ENCODE peak calls at places on chromosomes 16 and 17, in ten cellular contexts. N is uterus, X is progenitor cell of endocrine pancreas, T is IMR-90, M is retinal pigment epithelial cell, R is pancreas, U is sigmoid colon, J is gastrocnemius medialis, D is fibroblast of the aortic adventitia, I is DND-41. F is an unnamed sample.

GRCh38 chr17:559699-560378 is 154.8 kb downstream of the VPS53 start:
- DNase-seq in M (peak), T (peak), R (no peak), D (peak), U (peak), X (no peak), J (peak), N (peak), I (no peak), F (peak)

GRCh38 chr17:76585048-76585648 is 512 bp downstream of the ST6GALNAC2 start:
- DNase-seq in J (no peak), M (no peak), R (no peak), U (peak), D (no peak), T (no peak), N (no peak), I (no peak), X (no peak), F (peak)

GRCh38 chr16:85613609-85614337 is 651 bp downstream of the GSE1 start:
- DNase-seq in N (peak), U (peak), M (no peak), T (no peak), X (no peak), R (peak), J (peak), D (peak), I (peak), F (peak)

GRCh38 chr16:67968440-67969285 is at the start of gene SLC12A4:
- DNase-seq in X (peak), I (peak), T (peak), N (peak), M (peak), D (peak), U (peak), J (peak), R (peak), F (peak)

GRCh38 chr17:65472602-65473001 is 88.8 kb downstream of the AXIN2 start:
- DNase-seq in X (no peak), U (no peak), M (peak), T (no peak), I (no peak), R (no peak), D (peak), N (peak), J (peak), F (peak)

GRCh38 chr16:74868501-74868900 is 93.9 kb upstream of the FA2H start:
- DNase-seq in U (no peak), M (no peak), R (no peak), N (no peak), T (peak), X (no peak), J (no peak), I (no peak), D (peak), F (no peak)

GRCh38 chr17:2782030-2782429 is 14.2 kb upstream of the RAP1GAP2 start:
- DNase-seq in T (peak), N (no peak), R (no peak), M (no peak), U (no peak), J (no peak), D (no peak), I (no peak), X (no peak), F (no peak)

GRCh38 chr16:720990-721764 is at the start of gene ANTKMT:
- DNase-seq in X (peak), R (peak), N (peak), M (no peak), T (peak), D (peak), I (peak), U (peak), J (peak), F (peak)

GRCh38 chr16:67016143-67016542 is 12.8 kb upstream of the CBFB start:
- DNase-seq in J (peak), D (no peak), M (no peak), R (no peak), N (peak), U (peak), I (no peak), T (no peak), X (no peak), F (no peak)

GRCh38 chr16:31708348-31708747 is 165.3 kb upstream of the ZNF267 start:
- DNase-seq in I (peak), D (no peak), N (no peak), T (no peak), J (no peak), U (no peak), X (no peak), M (no peak), R (no peak), F (no peak)

GRCh38 chr16:27706803-27707685 is 157.1 kb downstream of the KATNIP start:
- DNase-seq in T (no peak), N (no peak), J (no peak), I (no peak), U (peak), X (no peak), D (no peak), R (no peak), M (no peak), F (no peak)

GRCh38 chr17:76272541-76273434 is 7.6 kb downstream of the UBALD2 start:
- DNase-seq in X (no peak), T (no peak), D (no peak), J (peak), I (no peak), N (no peak), R (no peak), U (no peak), M (no peak), F (no peak)

GRCh38 chr17:57954421-57955182 is 610 bp downstream of the CUEDC1 start:
- DNase-seq in J (peak), D (peak), T (peak), N (peak), R (peak), X (no peak), U (peak), I (no peak), M (no peak), F (peak)

GRCh38 chr17:81412490-81413093 is 17.3 kb downstream of the BAHCC1 start:
- DNase-seq in U (peak), T (peak), M (no peak), I (no peak), R (no peak), X (no peak), J (peak), D (no peak), N (no peak), F (no peak)

GRCh38 chr17:67056746-67057490 is 12.6 kb downstream of the CACNG1 start:
- DNase-seq in X (no peak), D (no peak), T (no peak), I (no peak), U (no peak), N (no peak), J (peak), R (no peak), M (no peak), F (no peak)

GRCh38 chr16:1057252-1057932 is 15.2 kb upstream of the SSTR5 start:
- DNase-seq in M (no peak), R (no peak), N (no peak), J (peak), X (peak), D (peak), U (no peak), I (no peak), T (no peak), F (peak)

GRCh38 chr17:51152766-51153209 is 571 bp upstream of the NME1 start:
- DNase-seq in X (no peak), I (no peak), U (no peak), R (no peak), D (no peak), J (no peak), N (no peak), T (peak), M (no peak), F (no peak)

GRCh38 chr16:57688987-57689771 is 5.4 kb upstream of the DRC7 start:
- DNase-seq in T (no peak), D (no peak), X (no peak), M (no peak), J (no peak), U (peak), I (no peak), R (peak), N (peak), F (no peak)

GRCh38 chr17:37637956-37638355 is 5.3 kb downstream of the DDX52 start:
- DNase-seq in R (no peak), D (no peak), J (no peak), T (no peak), M (no peak), X (no peak), I (no peak), N (no peak), U (no peak), F (no peak)

GRCh38 chr17:77286641-77287431 is 146.1 kb downstream of the SEC14L1 start:
- DNase-seq in T (peak), M (peak), X (no peak), J (peak), N (no peak), R (peak), U (peak), I (no peak), D (no peak), F (peak)

GRCh38 chr17:82722341-82723013 is 6.0 kb downstream of the FN3KRP start:
- DNase-seq in X (no peak), I (no peak), D (no peak), J (no peak), U (no peak), R (no peak), M (no peak), T (no peak), N (no peak), F (no peak)

GRCh38 chr17:1755252-1755992 is 6.4 kb upstream of the SERPINF1 start:
- DNase-seq in D (no peak), I (no peak), U (no peak), J (peak), T (no peak), R (no peak), X (no peak), M (no peak), N (no peak), F (no peak)

GRCh38 chr16:88697831-88698693 is 8.1 kb downstream of the RNF166 start:
- DNase-seq in J (no peak), T (no peak), R (no peak), X (no peak), U (no peak), N (no peak), D (no peak), M (no peak), I (no peak), F (no peak)

GRCh38 chr16:85988723-85989313 is 89.9 kb downstream of the IRF8 start:
- DNase-seq in U (peak), M (no peak), X (no peak), R (no peak), J (no peak), D (no peak), N (no peak), I (no peak), T (no peak), F (no peak)

GRCh38 chr16:3089717-3090592 is 9.1 kb downstream of the ZSCAN10 start:
- DNase-seq in I (no peak), N (no peak), X (no peak), M (no peak), U (no peak), D (no peak), R (no peak), J (no peak), T (no peak), F (peak)

GRCh38 chr17:1197781-1198490 is 18.2 kb upstream of the ABR start:
- DNase-seq in J (peak), D (no peak), R (no peak), M (no peak), I (peak), T (no peak), N (peak), X (no peak), U (peak), F (peak)

GRCh38 chr17:82985973-82986372 is 93.4 kb upstream of the METRNL start:
- DNase-seq in N (no peak), D (no peak), I (peak), M (no peak), T (peak), X (no peak), U (no peak), J (no peak), R (peak), F (no peak)

GRCh38 chr17:81245024-81245664 is 6.0 kb downstream of the NDUFAF8 start:
- DNase-seq in D (peak), J (no peak), X (no peak), N (no peak), R (no peak), T (peak), U (no peak), I (no peak), M (no peak), F (peak)

GRCh38 chr17:72466199-72466598 is 345.4 kb downstream of the SOX9 start:
- DNase-seq in N (no peak), I (no peak), J (no peak), T (peak), X (no peak), D (peak), R (no peak), M (peak), U (no peak), F (no peak)

GRCh38 chr16:11139624-11140375 is 116.2 kb downstream of the SOCS1 start:
- DNase-seq in U (no peak), T (no peak), D (no peak), J (no peak), N (no peak), R (no peak), X (no peak), I (peak), M (no peak), F (no peak)

GRCh38 chr16:50548659-50549560 is 714 bp downstream of the NKD1 start:
- DNase-seq in R (no peak), N (peak), M (no peak), D (no peak), J (no peak), T (no peak), I (no peak), U (peak), X (no peak), F (no peak)

GRCh38 chr17:42408076-42408475 is 15.0 kb downstream of the CAVIN1 start:
- DNase-seq in X (no peak), R (no peak), I (no peak), J (no peak), N (no peak), T (no peak), U (no peak), M (no peak), D (peak), F (no peak)

GRCh38 chr17:29661220-29661619 is 38.5 kb upstream of the CORO6 start:
- DNase-seq in N (no peak), R (no peak), X (no peak), U (no peak), I (no peak), M (no peak), J (no peak), T (no peak), D (no peak), F (no peak)

GRCh38 chr16:67104845-67105244 is 4.9 kb upstream of the PHAF1 start:
- DNase-seq in M (no peak), T (no peak), X (no peak), J (no peak), U (no peak), I (no peak), N (no peak), D (no peak), R (no peak), F (no peak)

GRCh38 chr16:57863434-57864160 is 61.3 kb upstream of the KIFC3 start:
- DNase-seq in X (no peak), T (peak), U (peak), R (peak), J (peak), N (peak), M (peak), D (peak), I (no peak), F (peak)

GRCh38 chr17:16351831-16352230 is 1.4 kb downstream of the CENPV start:
- DNase-seq in I (no peak), M (no peak), R (no peak), J (no peak), X (no peak), U (no peak), D (peak), N (no peak), T (peak), F (no peak)

GRCh38 chr17:78488867-78489634 is 88.1 kb downstream of the DNAH17 start:
- DNase-seq in N (no peak), M (no peak), T (no peak), J (no peak), D (no peak), I (no peak), X (no peak), U (no peak), R (no peak), F (no peak)
- TF ChIP-seq CTCF in N (no peak), M (no peak), T (no peak), J (no peak), D (no peak), I (no peak), X (no peak), U (no peak), R (no peak), F (no peak)

DNA sequence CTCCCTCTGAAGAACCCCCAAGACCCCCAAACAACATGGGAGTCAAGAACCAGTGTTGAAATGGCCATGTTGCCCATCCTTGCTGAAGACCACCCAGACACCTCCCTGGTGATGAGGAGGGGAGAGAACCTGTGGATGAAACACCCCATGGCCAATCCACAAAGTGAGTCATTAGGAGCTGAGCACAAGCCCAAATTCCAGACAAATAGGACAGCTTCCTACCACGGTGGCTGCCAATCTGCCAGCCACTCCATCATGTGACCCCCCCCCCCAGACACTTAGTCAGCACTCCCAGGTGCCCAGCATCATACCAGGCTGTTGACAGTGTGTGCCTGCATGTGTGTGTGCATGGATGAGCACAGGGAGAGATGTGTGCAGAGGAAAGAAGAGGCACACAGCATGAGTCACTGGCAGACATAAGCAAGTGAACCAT is 26.4 kb upstream of the RPL38 start:
- DNase-seq in X (no peak), N (no peak), R (no peak), I (no peak), U (no peak), J (no peak), T (peak), M (no peak), D (peak), F (no peak)
- TF ChIP-seq CTCF in X (no peak), N (no peak), R (no peak), I (no peak), U (no peak), J (no peak), T (no peak), M (no peak), D (no peak), F (no peak)

DNA sequence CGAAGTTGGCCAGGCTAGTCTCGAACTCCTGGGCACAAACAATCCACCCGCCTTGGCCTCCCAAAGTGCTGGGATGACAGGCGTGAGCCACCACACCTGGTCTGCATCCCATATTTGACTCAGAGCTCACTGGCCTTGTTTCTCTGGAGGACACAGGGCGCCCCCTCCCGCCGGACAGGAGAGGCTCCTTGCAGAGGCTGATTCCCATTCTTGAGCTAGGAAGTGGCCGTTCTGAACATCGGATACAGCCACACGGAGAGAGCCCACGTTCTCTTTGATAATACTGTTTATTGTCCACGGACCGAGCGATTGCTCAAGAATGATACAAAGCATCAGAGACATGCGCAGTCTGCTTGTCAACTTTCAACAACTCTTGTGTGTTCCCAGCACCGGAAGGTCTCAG is 12.1 kb upstream of the USP36 start:
- DNase-seq in N (no peak), J (no peak), D (no peak), R (no peak), X (no peak), M (no peak), U (no peak), I (no peak), T (peak), F (no peak)
- TF ChIP-seq CTCF in N (no peak), J (no peak), D (no peak), R (no peak), X (no peak), M (peak), U (no peak), I (no peak), T (peak), F (no peak)

GRCh38 chr16:81940781-81941560 is 70.3 kb downstream of the SDR42E1 start:
- DNase-seq in N (no peak), T (peak), D (peak), X (no peak), R (no peak), I (no peak), J (no peak), M (peak), U (no peak), F (no peak)

GRCh38 chr16:81938331-81939163 is 72.7 kb downstream of the SDR42E1 start:
- DNase-seq in J (no peak), N (no peak), X (no peak), R (no peak), U (no peak), D (no peak), M (no peak), T (no peak), I (no peak), F (no peak)

GRCh38 chr16:81937305-81938038 is 73.8 kb downstream of the SDR42E1 start:
- DNase-seq in N (no peak), M (no peak), X (no peak), D (no peak), J (no peak), T (no peak), U (no peak), R (no peak), I (no peak), F (no peak)

GRCh38 chr16:81936209-81936608 is 75.1 kb downstream of the SDR42E1 start:
- DNase-seq in J (no peak), X (no peak), M (no peak), N (no peak), U (no peak), T (no peak), R (no peak), D (no peak), I (no peak), F (no peak)

DNA sequence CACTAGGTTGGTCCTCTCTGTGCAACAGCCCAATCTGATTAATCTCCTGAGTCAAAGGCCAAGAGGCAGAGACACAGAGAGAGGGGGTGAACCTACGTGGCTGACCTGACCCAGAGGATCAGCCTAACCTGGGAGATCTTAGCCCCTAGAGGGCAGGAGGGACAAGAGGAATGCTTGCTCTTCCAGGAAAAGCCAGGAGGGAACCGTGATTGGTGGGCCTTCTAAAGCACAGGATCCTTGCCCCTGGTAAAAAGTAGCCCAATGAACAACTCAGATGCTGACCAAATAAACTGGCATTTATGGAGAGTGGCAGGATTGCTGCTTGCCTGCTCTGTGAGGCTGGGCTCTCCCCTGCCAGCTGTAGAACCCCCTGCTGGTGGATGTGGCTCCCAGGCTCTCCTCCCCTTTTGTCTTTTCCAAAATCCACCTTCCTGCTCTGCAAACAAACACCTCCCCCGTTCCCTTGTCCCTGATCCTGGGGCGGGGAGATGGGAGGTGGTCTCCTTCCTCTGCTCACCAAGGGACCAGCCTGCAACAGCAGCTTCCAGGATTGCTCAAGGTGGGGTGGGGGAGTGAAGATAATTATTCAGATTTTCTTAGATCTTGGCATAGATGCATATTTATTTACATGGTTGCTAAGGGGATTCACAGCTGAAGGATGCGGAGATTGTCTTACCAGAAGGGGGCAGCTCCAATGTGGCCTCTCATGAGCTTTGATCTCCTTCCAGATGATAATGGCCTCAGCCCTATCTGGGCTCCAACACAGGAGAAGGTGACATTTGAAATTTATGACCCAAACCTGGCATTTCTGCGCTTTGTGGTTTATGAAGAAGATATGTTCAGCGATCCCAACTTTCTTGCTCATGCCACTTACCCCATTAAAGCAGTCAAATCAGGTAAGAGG is 71.9 kb downstream of the SDR42E1 start:
- DNase-seq in N (no peak), I (no peak), M (no peak), U (no peak), X (no peak), R (no peak), J (no peak), T (no peak), D (no peak), F (no peak)
- TF ChIP-seq CTCF in N (no peak), I (no peak), M (peak), U (no peak), X (no peak), R (no peak), J (no peak), T (no peak), D (no peak), F (no peak)